ENCODE peak calls at places on chromosomes 6 and 20, in five cellular contexts. B is HepG2, Y is K562, Q is H1, I is GM12878. X is an unnamed sample.

GRCh38 chr6:140051521-140052455 is 677.3 kb upstream of the CITED2 start:
- DNase-seq in B (no peak), Y (no peak), Q (no peak), I (no peak), X (no peak)

GRCh38 chr6:123360359-123360758 is 276.4 kb downstream of the TRDN start:
- DNase-seq in B (no peak), Y (no peak), Q (no peak), I (no peak), X (no peak)

GRCh38 chr6:140956567-140957306 is 1176.0 kb upstream of the GJE1 start:
- DNase-seq in B (no peak), Y (no peak), Q (no peak), I (no peak), X (no peak)

GRCh38 chr20:63369724-63370622 is 8.8 kb upstream of the CHRNA4 start:
- DNase-seq in B (no peak), Y (no peak), Q (no peak), I (no peak), X (no peak)

GRCh38 chr20:62239278-62239879 is 1.1 kb downstream of the OSBPL2 start:
- DNase-seq in B (no peak), Y (no peak), Q (no peak), I (no peak), X (no peak)

GRCh38 chr6:6742535-6742934 is 154.0 kb downstream of the LY86 start:
- DNase-seq in B (no peak), Y (no peak), Q (no peak), I (no peak), X (no peak)

GRCh38 chr6:157430834-157431233 is 49.8 kb downstream of the ZDHHC14 start:
- DNase-seq in B (no peak), Y (no peak), Q (no peak), I (no peak), X (no peak)

GRCh38 chr20:48986899-48987298 is 59.2 kb upstream of the CSE1L start:
- DNase-seq in B (peak), Y (peak), Q (no peak), I (no peak), X (no peak)

GRCh38 chr6:124480021-124480430 is 482.2 kb upstream of the RNF217 start:
- DNase-seq in B (no peak), Y (no peak), Q (no peak), I (no peak), X (no peak)

GRCh38 chr20:17675519-17676377 is 6.3 kb downstream of the RRBP1 start:
- DNase-seq in B (no peak), Y (no peak), Q (no peak), I (no peak), X (no peak)

GRCh38 chr6:169677096-169677495 is 24.7 kb downstream of the WDR27 start:
- DNase-seq in B (no peak), Y (no peak), Q (peak), I (no peak), X (no peak)

GRCh38 chr6:13762648-13763441 is 51.2 kb upstream of the RANBP9 start:
- DNase-seq in B (no peak), Y (no peak), Q (no peak), I (peak), X (no peak)

GRCh38 chr20:46027245-46027853 is 1.7 kb upstream of the SLC12A5 start:
- DNase-seq in B (peak), Y (peak), Q (peak), I (no peak), X (no peak)
- TF ChIP-seq SRF in B (no peak), Y (peak), Q (no peak), I (no peak), X (no peak)

GRCh38 chr6:44966449-44967091 is 361.6 kb upstream of the RUNX2 start:
- DNase-seq in B (peak), Y (peak), Q (no peak), I (no peak), X (peak)
- TF ChIP-seq POLR2A in B (no peak), Y (no peak), Q (no peak), I (no peak), X (no peak)

GRCh38 chr6:130320908-130321307 is 44.9 kb upstream of the TMEM200A start:
- DNase-seq in B (no peak), Y (no peak), Q (no peak), I (no peak), X (no peak)

GRCh38 chr6:130322673-130323268 is 43.0 kb upstream of the TMEM200A start:
- DNase-seq in B (peak), Y (peak), Q (no peak), I (peak), X (peak)

GRCh38 chr6:130326496-130326895 is 39.3 kb upstream of the TMEM200A start:
- DNase-seq in B (no peak), Y (no peak), Q (no peak), I (no peak), X (no peak)

DNA sequence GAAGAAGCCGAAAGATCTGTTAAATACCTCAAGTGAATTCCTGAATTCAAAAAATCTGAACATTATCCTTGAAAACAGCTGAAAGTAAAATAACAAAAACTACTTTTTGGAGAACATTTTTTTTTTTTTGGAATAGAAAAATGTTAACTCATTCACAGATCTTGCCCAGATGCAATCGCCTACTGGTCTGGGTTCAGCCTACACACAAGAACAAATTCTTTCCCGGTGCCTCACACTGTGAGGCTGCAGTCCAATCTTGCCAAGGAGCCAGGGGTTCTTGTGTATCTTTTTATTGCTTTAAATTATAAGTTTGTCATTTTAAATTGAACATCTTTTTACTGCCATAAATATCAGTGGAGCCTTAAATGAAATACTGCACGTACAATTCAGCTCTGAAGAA is 41.2 kb upstream of the TMEM200A start:
- DNase-seq in B (no peak), Y (no peak), Q (no peak), I (no peak), X (no peak)
- TF ChIP-seq SRF in B (no peak), Y (no peak), Q (no peak), I (no peak), X (no peak)

DNA sequence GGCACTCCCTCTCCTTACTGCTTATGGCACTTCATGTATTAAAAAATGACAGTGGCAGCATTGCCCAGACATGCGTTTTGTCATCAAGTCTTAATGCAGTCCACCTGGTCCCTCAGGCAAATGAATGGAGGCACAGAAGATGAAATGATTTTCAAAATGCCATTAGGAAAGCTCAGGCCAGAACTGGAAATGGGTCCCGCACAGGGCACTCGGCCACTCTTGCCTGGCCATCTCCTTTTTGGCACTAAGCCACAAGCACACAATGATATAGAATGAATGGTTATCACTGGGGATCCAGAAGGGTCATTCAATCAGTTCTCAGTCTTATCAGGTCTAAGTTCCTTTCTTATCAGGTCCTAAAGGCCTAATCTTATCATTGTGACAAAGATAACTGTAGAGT is 15.6 kb downstream of the MAS1 start:
- DNase-seq in B (no peak), Y (no peak), Q (no peak), I (no peak), X (no peak)
- TF ChIP-seq POLR2A in B (no peak), Y (no peak), Q (no peak), I (no peak), X (no peak)

DNA sequence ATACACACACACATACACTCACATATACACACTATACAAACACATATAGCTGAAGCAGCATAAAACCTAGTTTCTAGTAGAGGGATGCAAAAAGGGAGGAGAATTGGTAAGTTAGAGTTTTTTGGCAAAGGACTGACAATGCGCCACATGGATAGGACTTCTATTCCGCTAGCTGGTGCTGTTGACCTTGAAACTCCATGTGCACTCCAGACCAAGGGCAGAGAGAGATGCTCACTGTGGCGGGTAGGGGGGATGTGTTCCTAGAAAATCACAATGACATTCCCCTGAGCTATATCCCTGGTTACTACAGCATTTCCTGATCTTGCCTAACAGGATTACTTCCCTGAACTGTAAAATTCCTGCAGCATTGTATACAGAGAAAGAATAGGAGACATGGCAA is 19.2 kb downstream of the MICA start:
- DNase-seq in B (no peak), Y (no peak), Q (no peak), I (no peak), X (no peak)
- TF ChIP-seq SRF in B (no peak), Y (no peak), Q (no peak), I (no peak), X (no peak)